ENCODE peak calls at places on chromosomes 13 and 19, in four cellular contexts. X is left ventricle myocardium inferior, Z is cardiac muscle cell, R is T-helper 9 cell. O is an unnamed sample.

GRCh38 chr13:99062593-99062992 is 84.7 kb upstream of the DOCK9 start:
- DNase-seq in X (peak; percentile 30), Z (peak; percentile 43), R (no peak), O (no peak)

GRCh38 chr13:99159331-99160061 is 41.2 kb upstream of the UBAC2 start:
- DNase-seq in X (no peak), Z (no peak), R (no peak), O (no peak)

GRCh38 chr19:32691291-32691951 is at the start of gene NUDT19:
- DNase-seq in X (peak; percentile 90), Z (peak; percentile 81), R (peak; percentile 55), O (peak; percentile 80)

GRCh38 chr19:31261651-31262331 is 87.4 kb downstream of the TSHZ3 start:
- DNase-seq in X (no peak), Z (peak; percentile 56), R (no peak), O (no peak)

GRCh38 chr13:51861728-51862300 is at the start of gene CCDC70:
- DNase-seq in X (no peak), Z (peak; percentile 18), R (no peak), O (no peak)

GRCh38 chr13:59472134-59472533 is 691.6 kb downstream of the DIAPH3 start:
- DNase-seq in X (no peak), Z (peak; percentile 41), R (no peak), O (no peak)

GRCh38 chr13:107329991-107330390 is 762.1 kb upstream of the ARGLU1 start:
- DNase-seq in X (no peak), Z (peak; percentile 22), R (no peak), O (no peak)

GRCh38 chr13:80339578-80339840 is 1.4 kb downstream of the SPRY2 start:
- DNase-seq in X (no peak), Z (no peak), R (no peak), O (no peak)

GRCh38 chr13:34076943-34077703 is 259.2 kb downstream of the RFC3 start:
- DNase-seq in X (no peak), Z (peak; percentile 49), R (no peak), O (no peak)

GRCh38 chr19:41877490-41877876 is 404 bp downstream of the CD79A start:
- DNase-seq in X (no peak), Z (no peak), R (no peak), O (no peak)

GRCh38 chr13:43374621-43375020 is 351.2 kb downstream of the DNAJC15 start:
- DNase-seq in X (no peak), Z (peak; percentile 80), R (no peak), O (no peak)

GRCh38 chr19:50639121-50640112 is at the start of gene SYT3:
- DNase-seq in X (peak; percentile 36), Z (peak; percentile 69), R (no peak), O (peak; percentile 49)

GRCh38 chr19:5480427-5480836 is 25.2 kb downstream of the ZNRF4 start:
- DNase-seq in X (no peak), Z (peak; percentile 38), R (peak; percentile 6), O (peak; percentile 36)

GRCh38 chr13:35475960-35476943 is at the start of gene MAB21L1:
- DNase-seq in X (no peak), Z (peak; percentile 37), R (no peak), O (no peak)

GRCh38 chr13:86906458-86906857 is 764.7 kb upstream of the SLITRK5 start:
- DNase-seq in X (no peak), Z (no peak), R (no peak), O (no peak)

GRCh38 chr13:19984430-19985218 is 26.1 kb downstream of the ZMYM2 start:
- DNase-seq in X (no peak), Z (peak; percentile 66), R (no peak), O (no peak)

GRCh38 chr13:113044431-113045114 is 61.0 kb upstream of the F7 start:
- DNase-seq in X (no peak), Z (no peak), R (no peak), O (no peak)

GRCh38 chr13:48142437-48142836 is 47.5 kb upstream of the MED4 start:
- DNase-seq in X (no peak), Z (no peak), R (no peak), O (no peak)

GRCh38 chr13:82370306-82370705 is 1512.0 kb downstream of the SLITRK1 start:
- DNase-seq in X (no peak), Z (no peak), R (no peak), O (no peak)

GRCh38 chr19:8335343-8336071 is 7.6 kb downstream of the KANK3 start:
- DNase-seq in X (no peak), Z (no peak), R (no peak), O (peak; percentile 48)

GRCh38 chr19:48424694-48425219 is 21.0 kb upstream of the GRWD1 start:
- DNase-seq in X (no peak), Z (peak; percentile 72), R (no peak), O (no peak)

O was measured in activated T-cell treated with anti-CD3 and anti-CD28 coated beads, Interleukin-2, amount 50 U/mL, for 1 hour.